ENCODE peak calls at places on chromosomes 12 and 14, in nine cellular contexts. N, Q, H, G, J, D, M, L and S are unnamed samples.

GRCh38 chr12:47024463-47024862 is 55.0 kb upstream of the PCED1B start:
- DNase-seq in M (no peak), L (no peak), G (no peak), Q (no peak), H (no peak), J (no peak), N (no peak), D (no peak), S (no peak)

GRCh38 chr12:52076811-52077210 is 2.7 kb upstream of the SMIM41 start:
- DNase-seq in N (no peak), L (no peak), H (no peak), G (no peak), D (no peak), J (no peak), Q (no peak), M (no peak), S (no peak)

GRCh38 chr14:75417674-75418073 is 10.1 kb upstream of the JDP2 start:
- DNase-seq in H (no peak), M (no peak), Q (no peak), L (no peak), J (no peak), N (no peak), D (peak), G (no peak), S (no peak)

GRCh38 chr12:50614167-50614762 is 109.5 kb downstream of the DIP2B start:
- DNase-seq in L (no peak), Q (no peak), N (no peak), M (no peak), G (no peak), J (no peak), H (no peak), D (no peak), S (peak)

GRCh38 chr14:39175445-39176262 is 600 bp downstream of the PNN start:
- DNase-seq in G (no peak), L (no peak), J (no peak), M (no peak), D (no peak), N (no peak), H (peak), Q (no peak), S (no peak)

GRCh38 chr14:76644875-76645518 is 116.3 kb upstream of the VASH1 start:
- DNase-seq in J (peak), G (no peak), H (peak), D (no peak), L (no peak), N (no peak), Q (peak), M (peak), S (peak)

GRCh38 chr12:51531284-51531981 is 59.6 kb upstream of the SCN8A start:
- DNase-seq in D (no peak), N (no peak), H (no peak), G (no peak), Q (no peak), M (no peak), L (no peak), J (no peak), S (no peak)

GRCh38 chr14:95713596-95714371 is at the start of gene TCL1A:
- DNase-seq in N (no peak), J (no peak), M (no peak), H (no peak), L (no peak), G (no peak), D (no peak), Q (no peak), S (no peak)